ENCODE peak calls at places on chromosomes 1 and 21, in six cellular contexts. W is K562, Z is HepG2, B is SK-N-SH, J is GM12878, H is H1. D is an unnamed sample.

GRCh38 chr1:84603941-84604830 is 29.9 kb upstream of the CTBS start:
- DNase-seq in W (peak; percentile 40), Z (peak; percentile 85), B (no peak), J (no peak), H (peak; percentile 60), D (no peak)

GRCh38 chr1:228809621-228810313 is 74.5 kb downstream of the RHOU start:
- DNase-seq in W (no peak), Z (no peak), B (no peak), J (no peak), H (no peak), D (no peak)

GRCh38 chr1:59046730-59047157 is 250.2 kb upstream of the FGGY start:
- DNase-seq in W (no peak), Z (no peak), B (no peak), J (peak; percentile 59), H (no peak), D (no peak)

GRCh38 chr1:198056255-198056654 is 100.5 kb upstream of the NEK7 start:
- DNase-seq in W (no peak), Z (peak; percentile 5), B (peak; percentile 2), J (no peak), H (peak; percentile 75), D (no peak)

GRCh38 chr1:10724052-10724494 is 72.4 kb downstream of the CASZ1 start:
- DNase-seq in W (no peak), Z (no peak), B (no peak), J (no peak), H (no peak), D (no peak)

GRCh38 chr1:36446261-36446660 is 4.0 kb downstream of the OSCP1 start:
- DNase-seq in W (peak; percentile 65), Z (peak; percentile 34), B (peak; percentile 59), J (no peak), H (peak; percentile 63), D (no peak)

GRCh38 chr1:162702628-162703027 is 70.4 kb downstream of the DDR2 start:
- DNase-seq in W (no peak), Z (no peak), B (no peak), J (no peak), H (no peak), D (no peak)

GRCh38 chr1:22077728-22078127 is 25.2 kb downstream of the CDC42 start:
- DNase-seq in W (no peak), Z (no peak), B (no peak), J (no peak), H (no peak), D (no peak)

GRCh38 chr21:15130751-15131150 is 66.0 kb upstream of the NRIP1 start:
- DNase-seq in W (no peak), Z (no peak), B (no peak), J (no peak), H (no peak), D (no peak)

GRCh38 chr1:169043823-169044222 is 62.7 kb upstream of the ATP1B1 start:
- DNase-seq in W (no peak), Z (no peak), B (no peak), J (no peak), H (no peak), D (no peak)

GRCh38 chr1:76294470-76295194 is 220.1 kb downstream of the ST6GALNAC3 start:
- DNase-seq in W (no peak), Z (no peak), B (no peak), J (peak; percentile 48), H (no peak), D (no peak)

GRCh38 chr21:39720126-39720778 is 24.7 kb upstream of the IGSF5 start:
- DNase-seq in W (no peak), Z (no peak), B (no peak), J (no peak), H (no peak), D (no peak)

GRCh38 chr1:161787355-161787754 is 21.2 kb downstream of the ATF6 start:
- DNase-seq in W (no peak), Z (no peak), B (peak; percentile 12), J (no peak), H (no peak), D (no peak)

GRCh38 chr1:67597336-67597735 is 87.7 kb upstream of the GADD45A start:
- DNase-seq in W (no peak), Z (no peak), B (no peak), J (no peak), H (no peak), D (no peak)

GRCh38 chr1:223141021-223141420 is 2.0 kb downstream of the TLR5 start:
- DNase-seq in W (no peak), Z (no peak), B (no peak), J (no peak), H (no peak), D (no peak)

GRCh38 chr1:248229360-248229908 is 1.8 kb upstream of the OR2M4 start:
- DNase-seq in W (no peak), Z (no peak), B (no peak), J (no peak), H (no peak), D (no peak)

GRCh38 chr21:16169102-16169511 is 439.3 kb downstream of the USP25 start:
- DNase-seq in W (no peak), Z (no peak), B (no peak), J (no peak), H (no peak), D (no peak)

GRCh38 chr1:186628910-186629309 is 51.3 kb downstream of the PTGS2 start:
- DNase-seq in W (no peak), Z (no peak), B (no peak), J (no peak), H (no peak), D (no peak)

GRCh38 chr1:93531193-93531592 is 83.3 kb downstream of the FNBP1L start:
- DNase-seq in W (no peak), Z (no peak), B (peak; percentile 33), J (no peak), H (no peak), D (no peak)

GRCh38 chr1:150575072-150575489 is 4.3 kb downstream of the MCL1 start:
- DNase-seq in W (no peak), Z (no peak), B (no peak), J (no peak), H (no peak), D (no peak)
- H3K27ac ChIP-seq in W (peak overlapping the region; percentile 31), Z (peak overlapping the region; percentile 92), B (peak overlapping the region; percentile 100), J (peak overlapping the region; percentile 96), H (no peak overlapping the region), D (no peak overlapping the region)

GRCh38 chr21:33362044-33362555 is 37.3 kb downstream of the IFNAR1 start:
- DNase-seq in W (no peak), Z (no peak), B (no peak), J (no peak), H (peak; percentile 70), D (peak; percentile 88)
- TF ChIP-seq GABPA in W (no peak), Z (no peak), B (no peak), J (no peak), H (no peak), D (peak; percentile 71)

DNA sequence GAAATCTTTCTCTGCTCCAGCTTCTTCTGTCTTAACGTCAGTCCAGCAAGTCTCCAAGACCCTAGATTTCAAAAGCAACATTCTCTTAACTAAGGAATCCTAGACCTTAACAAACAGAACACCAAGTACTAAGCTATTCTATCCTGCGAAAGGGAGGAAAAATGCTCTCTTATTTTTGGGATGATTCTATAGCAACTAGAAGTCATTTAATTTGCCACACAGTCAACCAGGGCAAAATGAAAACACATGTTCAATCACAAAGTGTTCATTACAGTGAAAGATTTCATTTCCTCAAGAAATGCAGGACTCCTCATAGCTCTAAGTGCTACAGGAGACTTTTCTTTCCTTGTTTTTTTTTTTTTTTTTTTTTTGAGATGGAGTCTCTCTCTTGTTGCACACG is 36.2 kb upstream of the DOCK7 start:
- DNase-seq in W (no peak), Z (no peak), B (no peak), J (no peak), H (no peak), D (no peak)
- TF ChIP-seq POLR2AphosphoS5 in W (no peak), Z (no peak), B (no peak), J (no peak), H (no peak), D (no peak)

DNA sequence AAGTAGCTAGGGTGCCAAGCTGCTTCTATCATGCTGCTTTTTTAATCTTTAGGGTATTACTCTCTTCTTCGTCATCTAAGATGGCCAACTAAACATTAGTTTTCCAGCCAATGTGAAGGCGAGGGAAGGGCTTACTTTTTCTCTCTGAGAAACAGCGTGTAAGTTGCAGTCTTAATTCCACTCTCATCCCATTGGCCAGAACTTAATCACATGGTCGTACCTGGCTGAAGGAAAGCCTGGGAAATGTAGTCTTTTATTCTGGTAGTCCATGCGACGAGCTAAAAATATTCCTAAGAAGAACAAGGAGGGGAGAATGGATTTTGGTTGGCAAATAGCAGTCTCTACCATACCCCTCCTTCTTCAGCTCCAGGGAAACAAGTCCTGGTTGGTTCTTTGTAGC is 21.5 kb downstream of the DNAJC6 start:
- DNase-seq in W (peak; percentile 28), Z (no peak), B (no peak), J (no peak), H (no peak), D (no peak)
- H3K27ac ChIP-seq in W (no peak overlapping the region), Z (no peak overlapping the region), B (no peak overlapping the region), J (no peak overlapping the region), H (no peak overlapping the region), D (no peak overlapping the region)

GRCh38 chr21:37469441-37469840 is 102.9 kb downstream of the DYRK1A start:
- DNase-seq in W (no peak), Z (no peak), B (no peak), J (no peak), H (no peak), D (no peak)
- TF ChIP-seq GABPA in W (no peak), Z (no peak), B (no peak), J (no peak), H (no peak), D (no peak)

GRCh38 chr1:26993237-26994019 is at the start of gene TRNP1:
- DNase-seq in W (peak; percentile 99), Z (peak; percentile 88), B (peak; percentile 97), J (no peak), H (peak; percentile 91), D (no peak)
- TF ChIP-seq POLR2AphosphoS5 in W (no peak), Z (peak; percentile 94), B (peak; percentile 44), J (no peak), H (peak; percentile 95), D (no peak)

GRCh38 chr1:212635141-212635601 is 26.6 kb downstream of the ATF3 start:
- DNase-seq in W (no peak), Z (no peak), B (no peak), J (peak; percentile 13), H (no peak), D (no peak)
- H3K27ac ChIP-seq in W (no peak overlapping the region), Z (no peak overlapping the region), B (no peak overlapping the region), J (peak overlapping the region; percentile 48), H (no peak overlapping the region), D (peak overlapping the region; percentile 73)